ENCODE peak calls at places on chromosomes 16 and 17, in seven cellular contexts. One of them, this sample, is unnamed.

GRCh38 chr16:57998484-57998883 is 2.0 kb downstream of the ZNF319 start:
- DNase-seq in ovary: no peak
- DNase-seq in esophagus muscularis mucosa: no peak
- DNase-seq in heart left ventricle: no peak
- DNase-seq in A549: peak
- DNase-seq in K562: no peak
- DNase-seq in transverse colon: peak
- DNase-seq in this sample: no peak

GRCh38 chr17:5181509-5182305 is 10.0 kb downstream of the ZNF594 start:
- DNase-seq in ovary: no peak
- DNase-seq in esophagus muscularis mucosa: no peak
- DNase-seq in heart left ventricle: no peak
- DNase-seq in A549: no peak
- DNase-seq in K562: no peak
- DNase-seq in transverse colon: no peak
- DNase-seq in this sample: no peak

GRCh38 chr17:6669479-6670212 is 18.1 kb downstream of the C17orf100 start:
- DNase-seq in ovary: no peak
- DNase-seq in esophagus muscularis mucosa: no peak
- DNase-seq in heart left ventricle: no peak
- DNase-seq in A549: peak
- DNase-seq in K562: no peak
- DNase-seq in transverse colon: no peak
- DNase-seq in this sample: no peak

GRCh38 chr16:24552705-24553104 is 13.3 kb downstream of the RBBP6 start:
- DNase-seq in ovary: no peak
- DNase-seq in esophagus muscularis mucosa: no peak
- DNase-seq in heart left ventricle: no peak
- DNase-seq in A549: no peak
- DNase-seq in K562: no peak
- DNase-seq in transverse colon: no peak
- DNase-seq in this sample: no peak

GRCh38 chr17:49687878-49688491 is 10.1 kb upstream of the SPOP start:
- DNase-seq in ovary: no peak
- DNase-seq in esophagus muscularis mucosa: no peak
- DNase-seq in heart left ventricle: no peak
- DNase-seq in A549: no peak
- DNase-seq in K562: no peak
- DNase-seq in transverse colon: no peak
- DNase-seq in this sample: no peak

GRCh38 chr17:75313941-75314550 is 24.8 kb upstream of the SLC25A19 start:
- DNase-seq in ovary: no peak
- DNase-seq in esophagus muscularis mucosa: no peak
- DNase-seq in heart left ventricle: peak
- DNase-seq in A549: no peak
- DNase-seq in K562: no peak
- DNase-seq in transverse colon: peak
- DNase-seq in this sample: peak

GRCh38 chr17:19304209-19304608 is 58.3 kb downstream of the B9D1 start:
- DNase-seq in ovary: no peak
- DNase-seq in esophagus muscularis mucosa: no peak
- DNase-seq in heart left ventricle: peak
- DNase-seq in A549: peak
- DNase-seq in K562: peak
- DNase-seq in transverse colon: peak
- DNase-seq in this sample: peak

GRCh38 chr17:37312137-37312923 is 63.5 kb upstream of the C17orf78 start:
- DNase-seq in ovary: no peak
- DNase-seq in esophagus muscularis mucosa: no peak
- DNase-seq in heart left ventricle: no peak
- DNase-seq in A549: no peak
- DNase-seq in K562: no peak
- DNase-seq in transverse colon: no peak
- DNase-seq in this sample: no peak

GRCh38 chr17:7020894-7021664 is 1.8 kb upstream of the BCL6B start:
- DNase-seq in ovary: no peak
- DNase-seq in esophagus muscularis mucosa: no peak
- DNase-seq in heart left ventricle: no peak
- DNase-seq in A549: no peak
- DNase-seq in K562: no peak
- DNase-seq in transverse colon: no peak
- DNase-seq in this sample: no peak

GRCh38 chr17:3029213-3029913 is 34.0 kb downstream of the OR1D5 start:
- DNase-seq in ovary: no peak
- DNase-seq in esophagus muscularis mucosa: no peak
- DNase-seq in heart left ventricle: peak
- DNase-seq in A549: no peak
- DNase-seq in K562: no peak
- DNase-seq in transverse colon: no peak
- DNase-seq in this sample: peak

GRCh38 chr17:69539781-69540319 is 125.4 kb downstream of the MAP2K6 start:
- DNase-seq in ovary: no peak
- DNase-seq in esophagus muscularis mucosa: no peak
- DNase-seq in heart left ventricle: no peak
- DNase-seq in A549: peak
- DNase-seq in K562: no peak
- DNase-seq in transverse colon: no peak
- DNase-seq in this sample: no peak

GRCh38 chr17:81386646-81387234 is 8.5 kb upstream of the BAHCC1 start:
- DNase-seq in ovary: peak
- DNase-seq in esophagus muscularis mucosa: no peak
- DNase-seq in heart left ventricle: peak
- DNase-seq in A549: no peak
- DNase-seq in K562: peak
- DNase-seq in transverse colon: peak
- DNase-seq in this sample: peak

GRCh38 chr17:65029605-65030308 is 26.8 kb downstream of the GNA13 start:
- DNase-seq in ovary: no peak
- DNase-seq in esophagus muscularis mucosa: no peak
- DNase-seq in heart left ventricle: no peak
- DNase-seq in A549: no peak
- DNase-seq in K562: no peak
- DNase-seq in transverse colon: no peak
- DNase-seq in this sample: no peak

GRCh38 chr17:42403150-42403549 is 14.9 kb upstream of the STAT3 start:
- DNase-seq in ovary: no peak
- DNase-seq in esophagus muscularis mucosa: no peak
- DNase-seq in heart left ventricle: no peak
- DNase-seq in A549: no peak
- DNase-seq in K562: peak
- DNase-seq in transverse colon: peak
- DNase-seq in this sample: no peak

GRCh38 chr17:22270381-22270780 is 578.1 kb downstream of the KCNJ18 start:
- DNase-seq in ovary: no peak
- DNase-seq in esophagus muscularis mucosa: no peak
- DNase-seq in heart left ventricle: no peak
- DNase-seq in A549: no peak
- DNase-seq in K562: no peak
- DNase-seq in transverse colon: no peak
- DNase-seq in this sample: no peak

GRCh38 chr16:67016681-67017450 is 12.1 kb upstream of the CBFB start:
- DNase-seq in ovary: no peak
- DNase-seq in esophagus muscularis mucosa: no peak
- DNase-seq in heart left ventricle: no peak
- DNase-seq in A549: no peak
- DNase-seq in K562: no peak
- DNase-seq in transverse colon: no peak
- DNase-seq in this sample: no peak

GRCh38 chr16:70391881-70392481 is 45.3 kb downstream of the DDX19A start:
- DNase-seq in ovary: peak
- DNase-seq in esophagus muscularis mucosa: no peak
- DNase-seq in heart left ventricle: peak
- DNase-seq in A549: peak
- DNase-seq in K562: no peak
- DNase-seq in transverse colon: no peak
- DNase-seq in this sample: peak

GRCh38 chr16:10309271-10309932 is 76.5 kb upstream of the ATF7IP2 start:
- DNase-seq in ovary: no peak
- DNase-seq in esophagus muscularis mucosa: no peak
- DNase-seq in heart left ventricle: no peak
- DNase-seq in A549: no peak
- DNase-seq in K562: no peak
- DNase-seq in transverse colon: no peak
- DNase-seq in this sample: no peak
- TF ChIP-seq CTCF in ovary: no peak
- TF ChIP-seq CTCF in esophagus muscularis mucosa: no peak
- TF ChIP-seq CTCF in heart left ventricle: no peak
- TF ChIP-seq CTCF in A549: no peak
- TF ChIP-seq CTCF in K562: no peak
- TF ChIP-seq CTCF in transverse colon: no peak
- TF ChIP-seq CTCF in this sample: no peak

DNA sequence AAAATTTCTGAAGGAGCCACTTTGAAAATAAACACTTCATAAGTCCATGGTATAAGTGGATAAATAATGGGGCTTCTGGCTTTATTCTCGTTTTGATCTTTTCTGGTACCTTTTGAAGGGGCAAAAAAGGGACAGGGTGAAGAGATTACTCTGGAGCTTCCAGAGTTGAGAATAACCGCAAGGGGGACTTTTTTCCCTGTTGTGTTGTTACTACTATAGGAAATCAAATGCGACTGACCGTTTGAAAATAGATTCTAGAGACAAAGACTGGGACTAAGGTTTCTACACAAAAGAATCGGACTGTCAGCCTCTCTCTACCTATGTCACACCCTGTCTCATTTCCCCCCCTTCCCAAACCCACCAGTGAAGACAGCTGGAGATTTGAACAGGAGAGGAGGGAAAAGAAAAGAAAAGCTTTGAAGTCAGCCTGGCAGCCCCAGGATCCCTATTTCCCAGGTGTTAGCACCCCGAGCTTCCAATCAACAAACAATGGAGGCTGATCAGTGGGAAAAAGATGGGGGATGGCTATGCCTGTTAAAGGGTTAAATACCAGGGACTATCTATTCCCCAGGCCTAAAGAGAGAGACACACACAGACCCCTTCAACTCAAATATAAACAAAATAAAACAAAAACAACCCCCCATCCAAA is 8.3 kb downstream of the HOXB4 start:
- DNase-seq in ovary: no peak
- DNase-seq in esophagus muscularis mucosa: no peak
- DNase-seq in heart left ventricle: no peak
- DNase-seq in A549: no peak
- DNase-seq in K562: no peak
- DNase-seq in transverse colon: no peak
- DNase-seq in this sample: no peak
- H3K4me3 ChIP-seq in ovary: no peak
- H3K4me3 ChIP-seq in esophagus muscularis mucosa: peak
- H3K4me3 ChIP-seq in heart left ventricle: no peak
- H3K4me3 ChIP-seq in A549: no peak
- H3K4me3 ChIP-seq in K562: peak
- H3K4me3 ChIP-seq in transverse colon: peak
- H3K4me3 ChIP-seq in this sample: no peak

DNA sequence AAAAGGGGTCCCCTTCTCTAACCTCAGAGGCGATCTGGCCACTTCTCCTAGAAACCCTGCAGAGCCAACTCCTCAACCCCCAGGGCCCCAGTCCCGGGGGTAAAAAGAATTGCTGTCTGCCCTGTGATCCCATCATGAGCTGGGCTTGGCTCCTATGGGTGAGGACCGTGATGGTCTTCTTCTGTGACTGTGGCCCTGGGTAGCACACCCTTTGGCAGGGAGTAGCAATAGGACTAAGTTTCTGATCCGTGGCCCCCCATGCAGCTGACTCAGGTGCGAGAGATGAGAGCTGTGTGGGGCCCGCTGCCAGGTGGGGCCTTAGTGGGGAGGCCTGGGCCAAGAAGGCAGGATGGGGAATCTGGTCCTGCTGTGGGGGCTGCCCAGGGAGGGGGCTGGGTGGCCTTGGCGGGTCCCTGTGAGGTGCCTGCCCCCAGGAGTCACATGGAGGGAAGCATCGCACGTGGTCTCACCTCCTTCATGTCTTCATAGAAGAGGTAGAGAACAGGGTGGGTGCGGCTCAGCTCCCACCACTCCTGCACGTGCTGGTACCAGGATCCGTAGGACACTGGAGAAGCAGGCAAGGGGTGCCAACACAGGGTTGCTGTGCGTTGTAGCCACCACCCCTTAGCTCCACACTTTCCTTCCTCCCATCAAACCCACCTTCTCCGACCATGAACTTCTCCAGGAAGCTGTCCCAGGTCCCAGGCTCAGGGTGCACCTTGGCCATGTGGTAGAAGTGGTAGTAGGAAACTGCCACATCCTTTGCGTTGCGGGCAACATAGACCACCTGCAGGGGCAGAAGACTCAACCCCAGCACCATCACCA is 3.3 kb downstream of the SULT1A1 start:
- DNase-seq in ovary: peak
- DNase-seq in esophagus muscularis mucosa: no peak
- DNase-seq in heart left ventricle: no peak
- DNase-seq in A549: no peak
- DNase-seq in K562: no peak
- DNase-seq in transverse colon: no peak
- DNase-seq in this sample: no peak
- TF ChIP-seq POLR2A in ovary: no peak
- TF ChIP-seq POLR2A in esophagus muscularis mucosa: no peak
- TF ChIP-seq POLR2A in heart left ventricle: no peak
- TF ChIP-seq POLR2A in A549: no peak
- TF ChIP-seq POLR2A in K562: no peak
- TF ChIP-seq POLR2A in transverse colon: no peak
- TF ChIP-seq POLR2A in this sample: no peak

DNA sequence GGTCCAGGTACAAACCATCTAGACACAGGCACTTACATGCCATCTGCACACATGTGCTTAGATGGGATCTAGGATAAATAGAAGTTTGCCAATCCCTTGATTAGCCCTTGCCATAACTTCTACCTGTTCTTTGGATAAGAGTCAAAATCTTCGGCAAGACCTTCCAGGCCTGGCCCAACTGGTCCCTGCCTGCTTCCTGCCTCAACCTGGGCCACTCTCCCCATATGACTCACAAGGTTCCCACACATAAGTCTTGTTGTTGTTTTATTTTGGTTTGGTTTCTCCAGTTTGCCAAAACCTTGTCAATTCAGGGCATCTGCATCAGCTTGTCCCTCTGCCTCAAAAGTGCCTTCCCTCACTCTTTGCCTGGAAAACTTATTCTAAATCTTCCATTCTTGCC is 95.3 kb upstream of the XYLT1 start:
- DNase-seq in ovary: no peak
- DNase-seq in esophagus muscularis mucosa: no peak
- DNase-seq in heart left ventricle: no peak
- DNase-seq in A549: no peak
- DNase-seq in K562: no peak
- DNase-seq in transverse colon: no peak
- DNase-seq in this sample: no peak
- TF ChIP-seq CTCF in ovary: no peak
- TF ChIP-seq CTCF in esophagus muscularis mucosa: no peak
- TF ChIP-seq CTCF in heart left ventricle: no peak
- TF ChIP-seq CTCF in A549: no peak
- TF ChIP-seq CTCF in K562: no peak
- TF ChIP-seq CTCF in transverse colon: no peak
- TF ChIP-seq CTCF in this sample: no peak

GRCh38 chr17:40445769-40446468 is 2.7 kb downstream of the IGFBP4 start:
- DNase-seq in ovary: no peak
- DNase-seq in esophagus muscularis mucosa: no peak
- DNase-seq in heart left ventricle: no peak
- DNase-seq in A549: peak
- DNase-seq in K562: no peak
- DNase-seq in transverse colon: no peak
- DNase-seq in this sample: no peak
- H3K4me3 ChIP-seq in ovary: peak
- H3K4me3 ChIP-seq in esophagus muscularis mucosa: peak
- H3K4me3 ChIP-seq in heart left ventricle: peak
- H3K4me3 ChIP-seq in A549: peak
- H3K4me3 ChIP-seq in K562: peak
- H3K4me3 ChIP-seq in transverse colon: peak
- H3K4me3 ChIP-seq in this sample: peak

This sample was measured in adrenal gland.